ENCODE peak calls at places on chromosomes 2 and 18, in four cellular contexts. B, G, H and O are unnamed samples.

GRCh38 chr18:56200381-56200831 is 438.0 kb downstream of the TXNL1 start:
- DNase-seq in B (no peak), G (peak), H (no peak), O (no peak)

GRCh38 chr2:219775506-219775905 is 148.1 kb downstream of the SLC4A3 start:
- DNase-seq in B (no peak), G (no peak), H (no peak), O (no peak)

GRCh38 chr2:147368306-147368705 is 476.5 kb upstream of the ACVR2A start:
- DNase-seq in B (no peak), G (no peak), H (no peak), O (no peak)

GRCh38 chr2:218079943-218080913 is 11.2 kb downstream of the RUFY4 start:
- DNase-seq in B (no peak), G (no peak), H (no peak), O (no peak)

GRCh38 chr2:160917850-160918249 is 242.4 kb upstream of the TANK start:
- DNase-seq in B (no peak), G (no peak), H (no peak), O (no peak)

GRCh38 chr2:181540421-181540820 is 83.2 kb downstream of the ITGA4 start:
- DNase-seq in B (no peak), G (no peak), H (no peak), O (no peak)

GRCh38 chr2:234450431-234451095 is 46.3 kb downstream of the ARL4C start:
- DNase-seq in B (no peak), G (no peak), H (no peak), O (no peak)

GRCh38 chr18:41674466-41674865 is 280.6 kb upstream of the PIK3C3 start:
- DNase-seq in B (peak), G (no peak), H (no peak), O (no peak)

GRCh38 chr18:10306779-10307178 is 147.7 kb upstream of the APCDD1 start:
- DNase-seq in B (no peak), G (no peak), H (no peak), O (no peak)

GRCh38 chr18:24333116-24333515 is 64.5 kb downstream of the OSBPL1A start:
- DNase-seq in B (no peak), G (no peak), H (no peak), O (no peak)

GRCh38 chr2:201057089-201057499 is 14.4 kb downstream of the HYCC2 start:
- DNase-seq in B (no peak), G (no peak), H (no peak), O (peak)

GRCh38 chr2:108574332-108574731 is 40.1 kb downstream of the LIMS1 start:
- DNase-seq in B (no peak), G (no peak), H (no peak), O (no peak)

GRCh38 chr2:60414731-60415130 is 138.7 kb downstream of the BCL11A start:
- DNase-seq in B (no peak), G (no peak), H (no peak), O (peak)

GRCh38 chr2:121184248-121184862 is 100.6 kb downstream of the TFCP2L1 start:
- DNase-seq in B (no peak), G (no peak), H (no peak), O (no peak)

GRCh38 chr2:38835015-38835601 is 40.6 kb downstream of the DHX57 start:
- DNase-seq in B (no peak), G (peak), H (no peak), O (peak)

GRCh38 chr2:127106998-127107621 is at the start of gene BIN1:
- DNase-seq in B (peak), G (peak), H (peak), O (peak)

GRCh38 chr18:75112486-75113096 is 96.3 kb downstream of the PTGR3 start:
- DNase-seq in B (no peak), G (no peak), H (no peak), O (no peak)

GRCh38 chr2:42298132-42298531 is 62.9 kb downstream of the COX7A2L start:
- DNase-seq in B (no peak), G (no peak), H (no peak), O (peak)

GRCh38 chr2:221818569-221818968 is 246.5 kb upstream of the EPHA4 start:
- DNase-seq in B (no peak), G (no peak), H (no peak), O (no peak)

GRCh38 chr2:3519255-3520190 is at the start of gene ADI1:
- DNase-seq in B (peak), G (peak), H (peak), O (peak)

GRCh38 chr2:190060626-190061025 is 1.9 kb downstream of the MSTN start:
- DNase-seq in B (no peak), G (no peak), H (no peak), O (no peak)

GRCh38 chr2:8421658-8422499 is 260.0 kb upstream of the ID2 start:
- DNase-seq in B (no peak), G (no peak), H (no peak), O (no peak)

GRCh38 chr2:27100036-27100435 is 13.5 kb downstream of the KHK start:
- DNase-seq in B (no peak), G (no peak), H (no peak), O (no peak)